ENCODE peak calls at places on chromosomes 6 and 20, in seven cellular contexts. One of them, this sample, is unnamed. For H3K4me1, the result is how much of the 10 kb centered on the place peaks cover.

GRCh38 chr6:42889815-42890214 is 10.4 kb downstream of the RPL7L1 start:
- DNase-seq in PC-3: peak
- DNase-seq in breast epithelium: no peak
- DNase-seq in BE2C: no peak
- DNase-seq in ovary: no peak
- DNase-seq in CD8-positive, alpha-beta T cell: no peak
- DNase-seq in cardiac muscle cell: no peak
- DNase-seq in this sample: no peak

GRCh38 chr6:7687145-7688113 is 38.5 kb upstream of the BMP6 start:
- DNase-seq in CD8-positive, alpha-beta T cell: no peak
- DNase-seq in cardiac muscle cell: no peak
- DNase-seq in breast epithelium: no peak
- DNase-seq in BE2C: no peak
- DNase-seq in ovary: no peak
- DNase-seq in PC-3: no peak
- DNase-seq in this sample: no peak

GRCh38 chr6:168380956-168381605 is 59.9 kb upstream of the SMOC2 start:
- DNase-seq in PC-3: no peak
- DNase-seq in CD8-positive, alpha-beta T cell: no peak
- DNase-seq in ovary: no peak
- DNase-seq in breast epithelium: no peak
- DNase-seq in BE2C: no peak
- DNase-seq in cardiac muscle cell: no peak
- DNase-seq in this sample: no peak

GRCh38 chr20:41213150-41213820 is 75.9 kb downstream of the PLCG1 start:
- DNase-seq in BE2C: peak
- DNase-seq in PC-3: peak
- DNase-seq in CD8-positive, alpha-beta T cell: no peak
- DNase-seq in cardiac muscle cell: no peak
- DNase-seq in ovary: no peak
- DNase-seq in breast epithelium: no peak
- DNase-seq in this sample: peak

GRCh38 chr6:131755597-131755996 is 44.8 kb upstream of the CTAGE9 start:
- DNase-seq in CD8-positive, alpha-beta T cell: no peak
- DNase-seq in BE2C: no peak
- DNase-seq in PC-3: peak
- DNase-seq in breast epithelium: no peak
- DNase-seq in cardiac muscle cell: no peak
- DNase-seq in ovary: no peak
- DNase-seq in this sample: no peak

GRCh38 chr6:52588087-52588709 is 11.3 kb upstream of the TRAM2 start:
- DNase-seq in BE2C: no peak
- DNase-seq in PC-3: no peak
- DNase-seq in ovary: no peak
- DNase-seq in cardiac muscle cell: no peak
- DNase-seq in CD8-positive, alpha-beta T cell: no peak
- DNase-seq in breast epithelium: no peak
- DNase-seq in this sample: no peak

GRCh38 chr6:129280719-129281118 is 397.8 kb downstream of the LAMA2 start:
- DNase-seq in breast epithelium: no peak
- DNase-seq in CD8-positive, alpha-beta T cell: peak
- DNase-seq in PC-3: no peak
- DNase-seq in ovary: no peak
- DNase-seq in BE2C: no peak
- DNase-seq in cardiac muscle cell: no peak
- DNase-seq in this sample: no peak

GRCh38 chr6:2185056-2185455 is 60.3 kb downstream of the GMDS start:
- DNase-seq in BE2C: no peak
- DNase-seq in breast epithelium: no peak
- DNase-seq in PC-3: no peak
- DNase-seq in CD8-positive, alpha-beta T cell: no peak
- DNase-seq in cardiac muscle cell: no peak
- DNase-seq in ovary: no peak
- DNase-seq in this sample: no peak

GRCh38 chr20:11080776-11081406 is 407.1 kb upstream of the JAG1 start:
- DNase-seq in cardiac muscle cell: no peak
- DNase-seq in PC-3: peak
- DNase-seq in breast epithelium: no peak
- DNase-seq in CD8-positive, alpha-beta T cell: no peak
- DNase-seq in BE2C: no peak
- DNase-seq in ovary: no peak
- DNase-seq in this sample: peak

GRCh38 chr6:2739335-2739734 is 11.4 kb downstream of the MYLK4 start:
- DNase-seq in BE2C: no peak
- DNase-seq in CD8-positive, alpha-beta T cell: no peak
- DNase-seq in cardiac muscle cell: no peak
- DNase-seq in ovary: no peak
- DNase-seq in breast epithelium: no peak
- DNase-seq in PC-3: peak
- DNase-seq in this sample: no peak

GRCh38 chr6:80156204-80156603 is 49.7 kb downstream of the BCKDHB start:
- DNase-seq in cardiac muscle cell: no peak
- DNase-seq in PC-3: no peak
- DNase-seq in CD8-positive, alpha-beta T cell: no peak
- DNase-seq in breast epithelium: no peak
- DNase-seq in BE2C: no peak
- DNase-seq in ovary: no peak
- DNase-seq in this sample: no peak

GRCh38 chr6:43181942-43182860 is at the start of gene CUL9:
- DNase-seq in BE2C: peak
- DNase-seq in PC-3: peak
- DNase-seq in ovary: peak
- DNase-seq in CD8-positive, alpha-beta T cell: peak
- DNase-seq in breast epithelium: peak
- DNase-seq in cardiac muscle cell: peak
- DNase-seq in this sample: peak

GRCh38 chr6:69064226-69064625 is 429.1 kb downstream of the ADGRB3 start:
- DNase-seq in breast epithelium: no peak
- DNase-seq in PC-3: no peak
- DNase-seq in cardiac muscle cell: no peak
- DNase-seq in BE2C: no peak
- DNase-seq in ovary: no peak
- DNase-seq in CD8-positive, alpha-beta T cell: no peak
- DNase-seq in this sample: no peak

GRCh38 chr6:25788305-25788922 is 33.9 kb downstream of the SLC17A4 start:
- DNase-seq in cardiac muscle cell: peak
- DNase-seq in ovary: no peak
- DNase-seq in BE2C: peak
- DNase-seq in PC-3: peak
- DNase-seq in CD8-positive, alpha-beta T cell: peak
- DNase-seq in breast epithelium: no peak
- DNase-seq in this sample: peak

GRCh38 chr6:15623282-15624116 is 39.3 kb downstream of the DTNBP1 start:
- DNase-seq in cardiac muscle cell: peak
- DNase-seq in BE2C: peak
- DNase-seq in CD8-positive, alpha-beta T cell: no peak
- DNase-seq in PC-3: peak
- DNase-seq in breast epithelium: no peak
- DNase-seq in ovary: peak
- DNase-seq in this sample: no peak

GRCh38 chr6:76697585-76697984 is 625.1 kb upstream of the IMPG1 start:
- DNase-seq in BE2C: no peak
- DNase-seq in ovary: no peak
- DNase-seq in breast epithelium: no peak
- DNase-seq in cardiac muscle cell: no peak
- DNase-seq in CD8-positive, alpha-beta T cell: no peak
- DNase-seq in PC-3: peak
- DNase-seq in this sample: no peak

GRCh38 chr6:37860226-37860839 is 40.8 kb downstream of the ZFAND3 start:
- DNase-seq in BE2C: peak
- DNase-seq in cardiac muscle cell: peak
- DNase-seq in CD8-positive, alpha-beta T cell: no peak
- DNase-seq in ovary: no peak
- DNase-seq in PC-3: peak
- DNase-seq in breast epithelium: no peak
- DNase-seq in this sample: no peak

GRCh38 chr20:45822863-45823262 is 4.2 kb downstream of the TNNC2 start:
- DNase-seq in CD8-positive, alpha-beta T cell: no peak
- DNase-seq in breast epithelium: no peak
- DNase-seq in PC-3: peak
- DNase-seq in cardiac muscle cell: no peak
- DNase-seq in ovary: peak
- DNase-seq in BE2C: peak
- DNase-seq in this sample: no peak

GRCh38 chr20:37681384-37681977 is 12.3 kb upstream of the CTNNBL1 start:
- DNase-seq in breast epithelium: no peak
- DNase-seq in cardiac muscle cell: peak
- DNase-seq in ovary: no peak
- DNase-seq in PC-3: no peak
- DNase-seq in BE2C: no peak
- DNase-seq in CD8-positive, alpha-beta T cell: no peak
- DNase-seq in this sample: no peak

GRCh38 chr6:15677822-15678221 is 15.0 kb upstream of the DTNBP1 start:
- DNase-seq in cardiac muscle cell: no peak
- DNase-seq in BE2C: peak
- DNase-seq in PC-3: no peak
- DNase-seq in CD8-positive, alpha-beta T cell: no peak
- DNase-seq in ovary: no peak
- DNase-seq in breast epithelium: no peak
- DNase-seq in this sample: no peak

GRCh38 chr6:135739288-135739687 is 112.2 kb upstream of the PDE7B start:
- DNase-seq in cardiac muscle cell: no peak
- DNase-seq in breast epithelium: no peak
- DNase-seq in CD8-positive, alpha-beta T cell: no peak
- DNase-seq in BE2C: no peak
- DNase-seq in ovary: no peak
- DNase-seq in PC-3: peak
- DNase-seq in this sample: no peak

GRCh38 chr20:50508171-50508761 is 1.9 kb upstream of the PTPN1 start:
- DNase-seq in breast epithelium: no peak
- DNase-seq in ovary: no peak
- DNase-seq in BE2C: no peak
- DNase-seq in cardiac muscle cell: peak
- DNase-seq in PC-3: no peak
- DNase-seq in CD8-positive, alpha-beta T cell: no peak
- DNase-seq in this sample: no peak

GRCh38 chr6:29130644-29131043 is 22.8 kb downstream of the OR2J3 start:
- DNase-seq in PC-3: no peak
- DNase-seq in BE2C: no peak
- DNase-seq in CD8-positive, alpha-beta T cell: no peak
- DNase-seq in breast epithelium: no peak
- DNase-seq in cardiac muscle cell: no peak
- DNase-seq in ovary: no peak
- DNase-seq in this sample: no peak

GRCh38 chr6:165624871-165625639 is 38.0 kb downstream of the PDE10A start:
- DNase-seq in PC-3: no peak
- DNase-seq in BE2C: no peak
- DNase-seq in CD8-positive, alpha-beta T cell: no peak
- DNase-seq in ovary: no peak
- DNase-seq in cardiac muscle cell: no peak
- DNase-seq in breast epithelium: no peak
- DNase-seq in this sample: no peak

GRCh38 chr20:49906615-49907154 is 8.6 kb downstream of the SPATA2 start:
- DNase-seq in breast epithelium: no peak
- DNase-seq in PC-3: no peak
- DNase-seq in CD8-positive, alpha-beta T cell: no peak
- DNase-seq in ovary: no peak
- DNase-seq in cardiac muscle cell: no peak
- DNase-seq in BE2C: no peak
- DNase-seq in this sample: no peak

GRCh38 chr6:170128346-170128745 is 162.5 kb downstream of the DLL1 start:
- DNase-seq in cardiac muscle cell: no peak
- DNase-seq in PC-3: no peak
- DNase-seq in ovary: no peak
- DNase-seq in CD8-positive, alpha-beta T cell: no peak
- DNase-seq in breast epithelium: peak
- DNase-seq in BE2C: no peak
- DNase-seq in this sample: no peak

GRCh38 chr6:24981385-24981758 is 45.6 kb upstream of the RIPOR2 start:
- DNase-seq in ovary: no peak
- DNase-seq in CD8-positive, alpha-beta T cell: no peak
- DNase-seq in cardiac muscle cell: peak
- DNase-seq in BE2C: no peak
- DNase-seq in PC-3: peak
- DNase-seq in breast epithelium: no peak
- DNase-seq in this sample: no peak

GRCh38 chr6:18343741-18344140 is 43.4 kb upstream of the RNF144B start:
- DNase-seq in BE2C: no peak
- DNase-seq in ovary: no peak
- DNase-seq in breast epithelium: no peak
- DNase-seq in CD8-positive, alpha-beta T cell: no peak
- DNase-seq in PC-3: peak
- DNase-seq in cardiac muscle cell: no peak
- DNase-seq in this sample: no peak

GRCh38 chr20:32474967-32475819 is 109.9 kb downstream of the NOL4L start:
- DNase-seq in breast epithelium: peak
- DNase-seq in cardiac muscle cell: peak
- DNase-seq in ovary: peak
- DNase-seq in PC-3: peak
- DNase-seq in BE2C: peak
- DNase-seq in CD8-positive, alpha-beta T cell: no peak
- DNase-seq in this sample: peak
- H3K4me1 ChIP-seq in breast epithelium: under half
- H3K4me1 ChIP-seq in cardiac muscle cell: under half
- H3K4me1 ChIP-seq in ovary: under half
- H3K4me1 ChIP-seq in PC-3: under half
- H3K4me1 ChIP-seq in BE2C: under half
- H3K4me1 ChIP-seq in CD8-positive, alpha-beta T cell: under half
- H3K4me1 ChIP-seq in this sample: under half

DNA sequence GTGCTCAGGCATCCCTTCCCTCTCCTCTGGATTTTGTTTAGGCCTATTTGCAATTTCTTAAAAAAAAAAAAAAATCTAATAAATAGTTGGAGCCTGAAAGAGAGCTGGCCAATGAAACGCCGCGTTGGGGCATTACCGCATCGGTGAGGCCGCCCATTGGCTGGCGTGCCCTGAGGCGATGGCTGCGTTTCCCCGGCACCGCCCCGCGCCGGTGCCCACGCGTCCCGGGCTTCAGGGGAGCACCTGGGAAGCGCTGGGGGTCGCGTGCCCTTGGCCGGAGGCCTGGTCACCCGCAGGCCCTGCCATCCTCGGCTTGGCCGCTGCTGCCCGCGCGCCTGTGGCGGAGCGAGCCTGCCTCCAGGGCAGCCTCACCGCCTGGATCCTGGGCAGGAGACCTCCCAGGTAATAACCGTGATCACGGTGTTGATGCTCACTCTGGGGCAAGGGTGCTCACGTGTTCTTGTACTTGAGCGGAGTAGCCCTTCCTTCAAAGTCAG is 155.4 kb downstream of the NRN1 start:
- DNase-seq in BE2C: no peak
- DNase-seq in breast epithelium: no peak
- DNase-seq in PC-3: no peak
- DNase-seq in cardiac muscle cell: peak
- DNase-seq in CD8-positive, alpha-beta T cell: peak
- DNase-seq in ovary: no peak
- DNase-seq in this sample: peak
- H3K4me3 ChIP-seq in BE2C: no peak
- H3K4me3 ChIP-seq in breast epithelium: peak
- H3K4me3 ChIP-seq in PC-3: no peak
- H3K4me3 ChIP-seq in cardiac muscle cell: peak
- H3K4me3 ChIP-seq in CD8-positive, alpha-beta T cell: peak
- H3K4me3 ChIP-seq in ovary: no peak
- H3K4me3 ChIP-seq in this sample: no peak

GRCh38 chr6:116444092-116444491 is 17.1 kb upstream of the CALHM6 start:
- DNase-seq in BE2C: no peak
- DNase-seq in PC-3: peak
- DNase-seq in breast epithelium: no peak
- DNase-seq in CD8-positive, alpha-beta T cell: no peak
- DNase-seq in ovary: no peak
- DNase-seq in cardiac muscle cell: peak
- DNase-seq in this sample: no peak
- TF ChIP-seq CTCF in BE2C: peak
- TF ChIP-seq CTCF in PC-3: peak
- TF ChIP-seq CTCF in breast epithelium: no peak
- TF ChIP-seq CTCF in CD8-positive, alpha-beta T cell: peak
- TF ChIP-seq CTCF in ovary: peak
- TF ChIP-seq CTCF in cardiac muscle cell: peak
- TF ChIP-seq CTCF in this sample: peak

GRCh38 chr6:22466665-22467064 is 102.7 kb upstream of the HDGFL1 start:
- DNase-seq in PC-3: no peak
- DNase-seq in BE2C: no peak
- DNase-seq in ovary: no peak
- DNase-seq in breast epithelium: peak
- DNase-seq in CD8-positive, alpha-beta T cell: no peak
- DNase-seq in cardiac muscle cell: no peak
- DNase-seq in this sample: no peak
- H3K4me1 ChIP-seq in PC-3: under half
- H3K4me1 ChIP-seq in BE2C: under half
- H3K4me1 ChIP-seq in ovary: under half
- H3K4me1 ChIP-seq in breast epithelium: under half
- H3K4me1 ChIP-seq in CD8-positive, alpha-beta T cell: under half
- H3K4me1 ChIP-seq in cardiac muscle cell: under half
- H3K4me1 ChIP-seq in this sample: under half